ENCODE peak calls at places on chromosomes 4 and X, in six cellular contexts. I is ascending aorta, Q is OCI-LY7, F is caudate nucleus, U is neuronal stem cell, B is mesendoderm. W is an unnamed sample.

GRCh38 chr4:157912212-157912611 is 260.6 kb downstream of the GASK1B start:
- DNase-seq in I (no peak), Q (no peak), F (no peak), U (no peak), B (no peak), W (no peak)

GRCh38 chrX:41275661-41276609 is 58.0 kb upstream of the DDX3X start:
- DNase-seq in I (peak), Q (peak), F (peak), U (peak), B (peak), W (peak)

GRCh38 chr4:72486991-72487390 is 82.0 kb downstream of the ADAMTS3 start:
- DNase-seq in I (no peak), Q (no peak), F (no peak), U (no peak), B (no peak), W (no peak)

GRCh38 chrX:2588049-2588448 is 87.3 kb upstream of the DHRSX start:
- DNase-seq in I (no peak), Q (no peak), F (no peak), U (no peak), B (no peak), W (no peak)

GRCh38 chr4:73815145-73815544 is 21.3 kb upstream of the CXCL6 start:
- DNase-seq in I (no peak), Q (no peak), F (no peak), U (no peak), B (no peak), W (no peak)

GRCh38 chrX:137423241-137423640 is 142.7 kb upstream of the ZIC3 start:
- DNase-seq in I (no peak), Q (no peak), F (no peak), U (no peak), B (peak), W (no peak)

GRCh38 chrX:82412851-82413250 is 1095.2 kb upstream of the POU3F4 start:
- DNase-seq in I (no peak), Q (no peak), F (no peak), U (peak), B (peak), W (no peak)

GRCh38 chrX:40140706-40141499 is 43.1 kb upstream of the BCOR start:
- DNase-seq in I (peak), Q (peak), F (no peak), U (no peak), B (peak), W (no peak)

GRCh38 chrX:153684447-153685178 is 3.1 kb upstream of the SLC6A8 start:
- DNase-seq in I (peak), Q (no peak), F (no peak), U (peak), B (peak), W (no peak)
- H3K27ac ChIP-seq in I (no peak), Q (no peak), F (no peak), U (peak), B (peak), W (no peak)

DNA sequence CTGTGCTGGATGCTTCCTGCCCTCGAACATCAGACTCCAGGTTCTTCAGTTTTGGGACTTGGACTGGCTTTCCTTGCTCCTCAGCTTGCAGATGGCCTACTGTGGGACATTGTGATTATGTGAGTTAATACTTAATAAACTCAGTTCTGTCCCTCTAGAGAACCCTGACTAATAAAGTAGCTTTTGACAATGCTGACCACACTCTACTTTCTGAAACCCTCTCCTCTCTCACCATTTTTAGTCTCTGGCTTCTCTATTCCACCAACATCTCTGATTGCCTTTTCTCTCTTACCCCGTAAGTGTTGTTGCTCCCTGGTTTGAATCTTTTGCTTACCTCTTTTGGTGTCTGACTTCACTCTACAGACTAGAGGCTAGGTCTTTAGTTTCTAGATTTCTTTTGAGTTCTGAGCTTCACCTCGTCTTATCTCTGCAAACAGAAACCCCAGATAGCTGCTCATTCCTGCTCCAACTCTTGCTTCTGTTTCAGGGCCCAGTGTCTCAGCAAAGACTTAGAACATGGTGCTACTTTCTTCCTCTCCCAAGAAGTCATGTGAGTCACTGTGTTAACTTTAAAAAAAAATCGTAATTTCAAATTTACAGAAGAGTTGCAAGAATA is 11.4 kb downstream of the TMSB4X start:
- DNase-seq in I (no peak), Q (no peak), F (no peak), U (no peak), B (no peak), W (no peak)
- H3K27ac ChIP-seq in I (no peak), Q (no peak), F (no peak), U (no peak), B (no peak), W (no peak)

GRCh38 chr4:78293841-78294301 is 236.7 kb downstream of the FRAS1 start:
- DNase-seq in I (no peak), Q (no peak), F (no peak), U (no peak), B (no peak), W (no peak)
- H3K27ac ChIP-seq in I (no peak), Q (no peak), F (no peak), U (no peak), B (no peak), W (no peak)

GRCh38 chrX:115531818-115532403 is 29.1 kb upstream of the PLS3 start:
- DNase-seq in I (no peak), Q (no peak), F (no peak), U (no peak), B (no peak), W (no peak)
- H3K27ac ChIP-seq in I (no peak), Q (no peak), F (no peak), U (no peak), B (no peak), W (no peak)

GRCh38 chr4:88285235-88285505 is 809 bp upstream of the PPM1K start:
- DNase-seq in I (no peak), Q (no peak), F (no peak), U (no peak), B (no peak), W (no peak)
- H3K27ac ChIP-seq in I (peak), Q (peak), F (peak), U (no peak), B (no peak), W (peak)

GRCh38 chr4:23828779-23829178 is 61.1 kb downstream of the PPARGC1A start:
- DNase-seq in I (no peak), Q (no peak), F (no peak), U (no peak), B (no peak), W (no peak)

GRCh38 chr4:23822181-23822580 is 67.7 kb downstream of the PPARGC1A start:
- DNase-seq in I (no peak), Q (no peak), F (no peak), U (no peak), B (peak), W (no peak)

GRCh38 chr4:23827971-23828680 is 61.7 kb downstream of the PPARGC1A start:
- DNase-seq in I (no peak), Q (no peak), F (no peak), U (no peak), B (no peak), W (no peak)
- H3K27ac ChIP-seq in I (no peak), Q (no peak), F (no peak), U (no peak), B (no peak), W (no peak)

DNA sequence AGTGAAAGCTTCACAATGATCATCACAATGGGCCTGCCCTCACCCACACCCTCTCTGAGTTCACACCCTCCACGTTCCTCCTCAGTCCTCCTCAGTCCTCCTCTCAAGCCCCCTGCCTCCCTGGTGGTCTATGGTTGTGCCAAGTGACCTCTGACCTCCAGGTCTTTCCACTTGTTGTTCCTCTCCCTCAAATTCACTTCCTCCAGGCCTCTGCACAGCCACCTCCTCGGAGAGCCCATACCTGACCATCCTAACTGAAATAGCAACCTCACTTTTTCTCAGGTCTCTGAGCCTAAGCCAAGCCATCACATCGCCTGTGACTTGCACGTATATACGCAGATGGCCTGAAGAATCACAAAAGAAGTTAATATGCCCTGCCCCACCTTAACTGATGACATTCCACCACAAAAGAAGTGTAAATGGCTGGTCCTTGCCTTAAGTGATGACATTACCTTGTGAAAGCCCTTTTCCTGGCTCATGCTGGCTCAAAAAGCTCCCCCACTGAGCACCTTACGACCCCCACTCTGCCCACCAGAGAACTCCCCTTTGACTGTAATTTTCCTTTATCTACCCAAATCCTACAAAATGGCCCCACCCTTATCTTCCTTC is 293.4 kb upstream of the TENM3 start:
- DNase-seq in I (no peak), Q (no peak), F (no peak), U (no peak), B (peak), W (no peak)
- H3K27ac ChIP-seq in I (no peak), Q (no peak), F (no peak), U (no peak), B (peak), W (no peak)

GRCh38 chr4:14583752-14584151 is 418.5 kb upstream of the CPEB2 start:
- DNase-seq in I (no peak), Q (no peak), F (no peak), U (no peak), B (no peak), W (no peak)

GRCh38 chr4:14581741-14582140 is 420.5 kb upstream of the CPEB2 start:
- DNase-seq in I (no peak), Q (no peak), F (no peak), U (peak), B (no peak), W (no peak)

GRCh38 chr4:14580061-14580460 is 422.2 kb upstream of the CPEB2 start:
- DNase-seq in I (no peak), Q (no peak), F (no peak), U (no peak), B (no peak), W (no peak)

GRCh38 chr4:14582658-14583057 is 419.6 kb upstream of the CPEB2 start:
- DNase-seq in I (no peak), Q (no peak), F (no peak), U (no peak), B (no peak), W (no peak)

GRCh38 chr4:14583331-14583730 is 418.9 kb upstream of the CPEB2 start:
- DNase-seq in I (no peak), Q (no peak), F (no peak), U (no peak), B (no peak), W (no peak)
- H3K27ac ChIP-seq in I (no peak), Q (no peak), F (no peak), U (no peak), B (no peak), W (no peak)

GRCh38 chrX:68599256-68600152 is 48.0 kb upstream of the STARD8 start:
- DNase-seq in I (no peak), Q (peak), F (no peak), U (no peak), B (no peak), W (no peak)
- H3K27ac ChIP-seq in I (no peak), Q (no peak), F (no peak), U (no peak), B (no peak), W (no peak)

DNA sequence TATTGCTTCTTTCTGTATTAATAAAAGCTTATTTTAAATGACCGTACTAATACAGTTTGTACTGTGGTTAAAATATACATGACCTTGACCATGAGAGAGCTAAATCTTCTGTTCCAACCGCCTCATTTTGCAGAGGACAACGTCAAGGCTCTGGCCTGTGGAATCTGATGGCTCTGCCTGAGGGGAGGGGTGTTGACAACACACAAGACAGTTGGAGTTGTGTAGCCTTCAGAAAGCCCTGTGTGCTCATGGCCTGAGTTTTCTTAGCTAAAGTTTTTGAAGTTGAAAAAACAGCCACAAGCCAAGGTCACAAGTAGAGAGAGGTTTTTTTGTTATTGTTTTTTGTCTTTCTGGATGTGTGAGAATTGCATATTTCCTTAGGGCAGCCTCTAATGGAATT is 20.1 kb downstream of the SMS start:
- DNase-seq in I (no peak), Q (no peak), F (no peak), U (no peak), B (no peak), W (no peak)
- H3K27ac ChIP-seq in I (no peak), Q (no peak), F (no peak), U (no peak), B (no peak), W (no peak)

W was measured in small intestine.